ENCODE peak calls at places on chromosome 5, in eight cellular contexts. One of them, this sample, is unnamed.

GRCh38 chr5:23208959-23209431 is 298.4 kb upstream of the PRDM9 start:
- DNase-seq in GM06990: no peak
- DNase-seq in foreskin fibroblast: no peak
- DNase-seq in fibroblast of mammary gland: peak
- DNase-seq in uterus: no peak
- DNase-seq in HFF-Myc: peak
- DNase-seq in AG04450: no peak
- DNase-seq in CD4-positive, alpha-beta T cell: no peak
- DNase-seq in this sample: peak

GRCh38 chr5:102218159-102218558 is 77.9 kb downstream of the SLCO4C1 start:
- DNase-seq in AG04450: no peak
- DNase-seq in HFF-Myc: no peak
- DNase-seq in CD4-positive, alpha-beta T cell: no peak
- DNase-seq in fibroblast of mammary gland: no peak
- DNase-seq in foreskin fibroblast: no peak
- DNase-seq in uterus: no peak
- DNase-seq in GM06990: no peak
- DNase-seq in this sample: no peak

GRCh38 chr5:172533399-172534228 is 79.3 kb upstream of the SH3PXD2B start:
- DNase-seq in HFF-Myc: no peak
- DNase-seq in CD4-positive, alpha-beta T cell: no peak
- DNase-seq in AG04450: no peak
- DNase-seq in uterus: no peak
- DNase-seq in foreskin fibroblast: no peak
- DNase-seq in fibroblast of mammary gland: no peak
- DNase-seq in GM06990: peak
- DNase-seq in this sample: peak

GRCh38 chr5:156513123-156513814 is 186.3 kb downstream of the SGCD start:
- DNase-seq in GM06990: no peak
- DNase-seq in CD4-positive, alpha-beta T cell: no peak
- DNase-seq in HFF-Myc: no peak
- DNase-seq in uterus: no peak
- DNase-seq in fibroblast of mammary gland: peak
- DNase-seq in foreskin fibroblast: no peak
- DNase-seq in AG04450: no peak
- DNase-seq in this sample: no peak

GRCh38 chr5:124698774-124699173 is 47.7 kb downstream of the ZNF608 start:
- DNase-seq in AG04450: no peak
- DNase-seq in foreskin fibroblast: peak
- DNase-seq in CD4-positive, alpha-beta T cell: no peak
- DNase-seq in fibroblast of mammary gland: peak
- DNase-seq in uterus: no peak
- DNase-seq in GM06990: no peak
- DNase-seq in HFF-Myc: no peak
- DNase-seq in this sample: no peak

GRCh38 chr5:23042231-23042630 is 189.1 kb upstream of the CDH12 start:
- DNase-seq in fibroblast of mammary gland: no peak
- DNase-seq in AG04450: no peak
- DNase-seq in uterus: no peak
- DNase-seq in GM06990: no peak
- DNase-seq in foreskin fibroblast: no peak
- DNase-seq in HFF-Myc: no peak
- DNase-seq in CD4-positive, alpha-beta T cell: no peak
- DNase-seq in this sample: no peak

GRCh38 chr5:14739538-14739937 is 75.0 kb downstream of the OTULIN start:
- DNase-seq in GM06990: no peak
- DNase-seq in HFF-Myc: no peak
- DNase-seq in fibroblast of mammary gland: peak
- DNase-seq in foreskin fibroblast: peak
- DNase-seq in CD4-positive, alpha-beta T cell: no peak
- DNase-seq in AG04450: no peak
- DNase-seq in uterus: no peak
- DNase-seq in this sample: peak

GRCh38 chr5:6408260-6408596 is 29.9 kb upstream of the MED10 start:
- DNase-seq in AG04450: no peak
- DNase-seq in CD4-positive, alpha-beta T cell: no peak
- DNase-seq in HFF-Myc: no peak
- DNase-seq in fibroblast of mammary gland: no peak
- DNase-seq in uterus: no peak
- DNase-seq in GM06990: no peak
- DNase-seq in foreskin fibroblast: no peak
- DNase-seq in this sample: no peak

GRCh38 chr5:172164773-172165212 is 23.2 kb downstream of the STK10 start:
- DNase-seq in HFF-Myc: no peak
- DNase-seq in foreskin fibroblast: no peak
- DNase-seq in AG04450: no peak
- DNase-seq in GM06990: no peak
- DNase-seq in uterus: no peak
- DNase-seq in CD4-positive, alpha-beta T cell: no peak
- DNase-seq in fibroblast of mammary gland: peak
- DNase-seq in this sample: no peak

GRCh38 chr5:87127426-87127825 is 140.3 kb upstream of the RASA1 start:
- DNase-seq in CD4-positive, alpha-beta T cell: no peak
- DNase-seq in AG04450: peak
- DNase-seq in foreskin fibroblast: peak
- DNase-seq in HFF-Myc: no peak
- DNase-seq in GM06990: no peak
- DNase-seq in uterus: no peak
- DNase-seq in fibroblast of mammary gland: peak
- DNase-seq in this sample: no peak

GRCh38 chr5:160462167-160462566 is 40.5 kb downstream of the PTTG1 start:
- DNase-seq in GM06990: no peak
- DNase-seq in fibroblast of mammary gland: no peak
- DNase-seq in CD4-positive, alpha-beta T cell: no peak
- DNase-seq in HFF-Myc: no peak
- DNase-seq in uterus: no peak
- DNase-seq in AG04450: no peak
- DNase-seq in foreskin fibroblast: no peak
- DNase-seq in this sample: no peak

GRCh38 chr5:130710596-130710995 is 454.5 kb downstream of the HINT1 start:
- DNase-seq in HFF-Myc: no peak
- DNase-seq in foreskin fibroblast: no peak
- DNase-seq in CD4-positive, alpha-beta T cell: no peak
- DNase-seq in fibroblast of mammary gland: peak
- DNase-seq in uterus: no peak
- DNase-seq in AG04450: no peak
- DNase-seq in GM06990: no peak
- DNase-seq in this sample: peak

GRCh38 chr5:59479084-59479483 is 414.4 kb downstream of the PDE4D start:
- DNase-seq in AG04450: no peak
- DNase-seq in uterus: no peak
- DNase-seq in CD4-positive, alpha-beta T cell: no peak
- DNase-seq in fibroblast of mammary gland: no peak
- DNase-seq in foreskin fibroblast: no peak
- DNase-seq in HFF-Myc: no peak
- DNase-seq in GM06990: no peak
- DNase-seq in this sample: no peak

GRCh38 chr5:40682431-40683017 is 2.8 kb downstream of the PTGER4 start:
- DNase-seq in foreskin fibroblast: no peak
- DNase-seq in HFF-Myc: no peak
- DNase-seq in GM06990: no peak
- DNase-seq in uterus: no peak
- DNase-seq in CD4-positive, alpha-beta T cell: no peak
- DNase-seq in fibroblast of mammary gland: peak
- DNase-seq in AG04450: no peak
- DNase-seq in this sample: no peak

GRCh38 chr5:74122979-74123575 is 497.1 kb downstream of the ARHGEF28 start:
- DNase-seq in foreskin fibroblast: no peak
- DNase-seq in CD4-positive, alpha-beta T cell: no peak
- DNase-seq in fibroblast of mammary gland: no peak
- DNase-seq in HFF-Myc: no peak
- DNase-seq in AG04450: no peak
- DNase-seq in GM06990: no peak
- DNase-seq in uterus: no peak
- DNase-seq in this sample: no peak

GRCh38 chr5:174951151-174951780 is 226.9 kb downstream of the MSX2 start:
- DNase-seq in fibroblast of mammary gland: peak
- DNase-seq in foreskin fibroblast: peak
- DNase-seq in AG04450: peak
- DNase-seq in CD4-positive, alpha-beta T cell: peak
- DNase-seq in GM06990: no peak
- DNase-seq in HFF-Myc: peak
- DNase-seq in uterus: no peak
- DNase-seq in this sample: peak

GRCh38 chr5:142981886-142982820 is 212.0 kb downstream of the ARHGAP26 start:
- DNase-seq in AG04450: peak
- DNase-seq in fibroblast of mammary gland: peak
- DNase-seq in HFF-Myc: peak
- DNase-seq in CD4-positive, alpha-beta T cell: no peak
- DNase-seq in foreskin fibroblast: peak
- DNase-seq in uterus: peak
- DNase-seq in GM06990: no peak
- DNase-seq in this sample: peak

GRCh38 chr5:101418735-101419134 is 515.7 kb upstream of the ST8SIA4 start:
- DNase-seq in CD4-positive, alpha-beta T cell: no peak
- DNase-seq in uterus: no peak
- DNase-seq in foreskin fibroblast: peak
- DNase-seq in AG04450: no peak
- DNase-seq in fibroblast of mammary gland: peak
- DNase-seq in GM06990: no peak
- DNase-seq in HFF-Myc: no peak
- DNase-seq in this sample: no peak

GRCh38 chr5:112183103-112183634 is 235.9 kb downstream of the EPB41L4A start:
- DNase-seq in uterus: no peak
- DNase-seq in foreskin fibroblast: no peak
- DNase-seq in AG04450: no peak
- DNase-seq in CD4-positive, alpha-beta T cell: no peak
- DNase-seq in HFF-Myc: no peak
- DNase-seq in fibroblast of mammary gland: no peak
- DNase-seq in GM06990: no peak
- DNase-seq in this sample: peak

GRCh38 chr5:156934450-156935211 is 28.4 kb downstream of the TIMD4 start:
- DNase-seq in uterus: no peak
- DNase-seq in CD4-positive, alpha-beta T cell: peak
- DNase-seq in foreskin fibroblast: no peak
- DNase-seq in fibroblast of mammary gland: peak
- DNase-seq in HFF-Myc: no peak
- DNase-seq in GM06990: no peak
- DNase-seq in AG04450: no peak
- DNase-seq in this sample: no peak

GRCh38 chr5:35129276-35129675 is 81.5 kb upstream of the AGXT2 start:
- DNase-seq in HFF-Myc: peak
- DNase-seq in fibroblast of mammary gland: peak
- DNase-seq in GM06990: no peak
- DNase-seq in CD4-positive, alpha-beta T cell: no peak
- DNase-seq in foreskin fibroblast: peak
- DNase-seq in AG04450: no peak
- DNase-seq in uterus: no peak
- DNase-seq in this sample: peak

GRCh38 chr5:60586307-60586901 is 113.6 kb downstream of the DEPDC1B start:
- DNase-seq in uterus: no peak
- DNase-seq in AG04450: no peak
- DNase-seq in fibroblast of mammary gland: peak
- DNase-seq in HFF-Myc: no peak
- DNase-seq in GM06990: peak
- DNase-seq in CD4-positive, alpha-beta T cell: no peak
- DNase-seq in foreskin fibroblast: peak
- DNase-seq in this sample: peak
- TF ChIP-seq CTCF in uterus: peak
- TF ChIP-seq CTCF in AG04450: peak
- TF ChIP-seq CTCF in fibroblast of mammary gland: peak
- TF ChIP-seq CTCF in HFF-Myc: no peak
- TF ChIP-seq CTCF in GM06990: peak
- TF ChIP-seq CTCF in CD4-positive, alpha-beta T cell: no peak
- TF ChIP-seq CTCF in foreskin fibroblast: peak
- TF ChIP-seq CTCF in this sample: peak

GRCh38 chr5:135714126-135714894 is 120.2 kb upstream of the SLC25A48 start:
- DNase-seq in fibroblast of mammary gland: peak
- DNase-seq in CD4-positive, alpha-beta T cell: no peak
- DNase-seq in uterus: no peak
- DNase-seq in HFF-Myc: no peak
- DNase-seq in GM06990: no peak
- DNase-seq in foreskin fibroblast: no peak
- DNase-seq in AG04450: no peak
- DNase-seq in this sample: no peak
- TF ChIP-seq CTCF in fibroblast of mammary gland: no peak
- TF ChIP-seq CTCF in CD4-positive, alpha-beta T cell: no peak
- TF ChIP-seq CTCF in uterus: no peak
- TF ChIP-seq CTCF in HFF-Myc: no peak
- TF ChIP-seq CTCF in GM06990: no peak
- TF ChIP-seq CTCF in foreskin fibroblast: no peak
- TF ChIP-seq CTCF in AG04450: no peak
- TF ChIP-seq CTCF in this sample: no peak

DNA sequence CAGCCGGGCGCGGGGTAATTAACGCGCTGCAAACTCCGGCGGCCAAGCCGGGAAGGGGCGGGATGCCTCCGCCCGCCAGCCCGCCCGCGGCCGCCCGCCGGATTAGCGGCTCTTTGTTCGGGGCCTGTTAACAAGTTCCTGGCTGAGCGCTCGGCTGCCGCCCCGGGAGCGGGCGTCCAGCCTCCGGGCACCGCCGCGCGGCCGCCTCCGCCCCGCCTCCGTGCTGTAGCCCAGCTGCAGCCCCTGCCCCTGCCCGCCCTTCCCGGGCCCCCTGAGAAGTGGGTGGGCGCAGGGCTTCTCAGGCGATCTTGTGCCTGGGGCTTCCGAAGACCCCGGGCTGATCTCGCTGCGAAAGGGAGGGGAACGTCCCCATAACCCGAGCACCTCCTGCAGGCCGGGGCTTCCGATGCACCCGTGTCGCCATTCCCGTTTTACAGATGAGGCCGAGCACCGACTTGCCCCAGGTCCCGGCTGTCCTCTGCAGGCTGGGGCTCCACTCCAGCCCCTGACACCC is 7.6 kb downstream of the UNC5A start:
- DNase-seq in GM06990: no peak
- DNase-seq in AG04450: no peak
- DNase-seq in uterus: no peak
- DNase-seq in fibroblast of mammary gland: peak
- DNase-seq in HFF-Myc: no peak
- DNase-seq in foreskin fibroblast: no peak
- DNase-seq in CD4-positive, alpha-beta T cell: no peak
- DNase-seq in this sample: no peak
- TF ChIP-seq CTCF in GM06990: peak
- TF ChIP-seq CTCF in AG04450: no peak
- TF ChIP-seq CTCF in uterus: no peak
- TF ChIP-seq CTCF in fibroblast of mammary gland: peak
- TF ChIP-seq CTCF in HFF-Myc: peak
- TF ChIP-seq CTCF in foreskin fibroblast: peak
- TF ChIP-seq CTCF in CD4-positive, alpha-beta T cell: no peak
- TF ChIP-seq CTCF in this sample: peak

DNA sequence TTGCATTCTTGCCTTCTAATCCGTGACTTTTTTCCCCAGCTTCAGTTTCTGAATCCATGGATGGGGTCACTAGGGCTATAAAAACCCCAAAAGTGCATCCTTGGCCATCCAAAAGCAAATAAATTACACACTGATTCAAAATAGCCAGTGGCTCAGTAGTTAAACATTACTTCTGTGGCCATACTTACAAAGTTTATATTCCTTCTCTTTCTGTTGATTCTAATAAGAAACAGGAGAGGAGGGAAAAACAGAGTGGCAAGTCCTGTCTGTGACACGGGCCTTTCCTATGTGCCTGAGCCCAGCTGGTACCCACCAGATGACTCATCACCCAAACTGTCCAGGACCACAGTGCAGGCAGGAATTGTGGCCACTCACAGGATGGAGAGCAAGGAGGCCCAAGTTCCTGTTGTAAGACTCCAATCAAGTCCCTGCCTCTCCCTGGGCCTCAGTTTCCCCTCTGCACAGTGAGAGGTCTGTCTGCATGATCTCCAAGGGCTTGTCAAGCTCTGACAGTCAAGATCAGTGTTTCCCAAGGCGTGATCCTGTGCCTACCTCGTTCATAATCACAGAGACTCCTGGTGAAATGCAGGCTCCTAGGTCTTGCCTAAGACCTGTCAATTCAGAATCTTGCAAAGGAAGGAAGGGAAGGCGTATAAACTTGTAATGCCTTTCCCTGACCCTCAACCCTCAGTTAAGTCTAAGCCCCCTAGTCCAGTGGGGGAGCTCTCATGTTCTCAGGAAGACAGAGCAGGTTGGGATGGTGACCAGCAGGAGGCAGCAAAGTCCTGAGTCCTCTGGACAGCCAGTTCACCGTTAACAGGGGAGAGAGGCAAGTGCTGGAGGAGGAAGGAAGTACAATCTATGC is 29.5 kb downstream of the TNIP1 start:
- DNase-seq in foreskin fibroblast: peak
- DNase-seq in fibroblast of mammary gland: peak
- DNase-seq in HFF-Myc: peak
- DNase-seq in uterus: peak
- DNase-seq in CD4-positive, alpha-beta T cell: peak
- DNase-seq in AG04450: peak
- DNase-seq in GM06990: peak
- DNase-seq in this sample: peak
- TF ChIP-seq CTCF in foreskin fibroblast: peak
- TF ChIP-seq CTCF in fibroblast of mammary gland: peak
- TF ChIP-seq CTCF in HFF-Myc: peak
- TF ChIP-seq CTCF in uterus: peak
- TF ChIP-seq CTCF in CD4-positive, alpha-beta T cell: peak
- TF ChIP-seq CTCF in AG04450: peak
- TF ChIP-seq CTCF in GM06990: peak
- TF ChIP-seq CTCF in this sample: peak